ENCODE peak calls at places on chromosomes 12 and 14, in ten cellular contexts. J is T-cell; L is NCI-H1092 treated with DMSO at 0.1 percent for 48 hours; T is DMS53; N is cardiac fibroblast; B is LoVo; Y is activated naive CD8-positive, alpha-beta T cell treated with anti-CD3 and anti-CD28 coated beads for 36 hours; C is NCI-H524; W is CD8-positive, alpha-beta memory T cell; S is HT1080. H is an unnamed sample.

GRCh38 chr12:49537709-49538601 is 875 bp upstream of the KCNH3 start:
- DNase-seq in S (no peak), Y (peak), W (no peak), T (peak), L (peak), C (peak), N (no peak), B (no peak), J (peak), H (no peak)

GRCh38 chr14:77043177-77043983 is 14.9 kb upstream of the IRF2BPL start:
- DNase-seq in L (no peak), C (no peak), B (no peak), S (peak), W (peak), Y (peak), J (no peak), N (peak), T (no peak), H (peak)

GRCh38 chr14:77498120-77498979 is at the start of gene ISM2:
- DNase-seq in C (peak), L (peak), N (peak), B (peak), Y (peak), J (peak), W (peak), S (no peak), T (peak), H (peak)

GRCh38 chr14:105364100-105364708 is 34.1 kb upstream of the TEX22 start:
- DNase-seq in C (no peak), L (no peak), B (no peak), T (no peak), W (peak), N (peak), J (peak), Y (peak), S (no peak), H (peak)

GRCh38 chr12:11500222-11500860 is 105.0 kb upstream of the PRB2 start:
- DNase-seq in Y (peak), N (peak), S (peak), W (peak), C (peak), B (peak), T (peak), J (peak), L (peak), H (peak)

GRCh38 chr12:92138626-92139025 is 7.0 kb downstream of the BTG1 start:
- DNase-seq in Y (no peak), W (no peak), T (no peak), S (no peak), J (no peak), C (no peak), N (peak), B (no peak), L (no peak), H (no peak)

GRCh38 chr12:71195338-71195896 is 37.6 kb upstream of the TSPAN8 start:
- DNase-seq in W (no peak), J (no peak), B (peak), C (no peak), N (no peak), Y (no peak), S (no peak), L (peak), T (peak), H (no peak)

GRCh38 chr12:47813491-47814196 is 6.1 kb downstream of the HDAC7 start:
- DNase-seq in N (peak), C (no peak), Y (no peak), B (no peak), L (no peak), T (peak), W (no peak), J (no peak), S (peak), H (no peak)

GRCh38 chr14:73124180-73124894 is 12.0 kb upstream of the PSEN1 start:
- DNase-seq in J (no peak), T (no peak), L (no peak), N (no peak), W (no peak), S (no peak), Y (no peak), B (no peak), C (no peak), H (no peak)

GRCh38 chr12:111313833-111314259 is 55.0 kb downstream of the PHETA1 start:
- DNase-seq in S (peak), T (peak), J (peak), W (peak), Y (peak), B (peak), C (peak), N (peak), L (peak), H (peak)

GRCh38 chr14:93132472-93133065 is 16.8 kb upstream of the ITPK1 start:
- DNase-seq in T (peak), L (peak), W (peak), Y (peak), N (peak), S (peak), J (no peak), C (peak), B (peak), H (peak)

GRCh38 chr14:93430319-93430801 is 379 bp upstream of the UNC79 start:
- DNase-seq in J (no peak), T (peak), N (no peak), C (peak), S (no peak), W (no peak), L (peak), B (no peak), Y (no peak), H (no peak)

GRCh38 chr14:30610719-30611388 is 11.3 kb upstream of the SCFD1 start:
- DNase-seq in N (peak), L (peak), Y (no peak), C (peak), W (no peak), B (no peak), S (peak), J (no peak), T (peak), H (peak)

GRCh38 chr14:72771561-72771960 is 122.3 kb downstream of the DPF3 start:
- DNase-seq in N (no peak), L (no peak), J (no peak), C (no peak), Y (no peak), S (no peak), B (no peak), W (no peak), T (no peak), H (no peak)

GRCh38 chr14:66965831-66966230 is 223.4 kb upstream of the GARIN2 start:
- DNase-seq in C (no peak), J (no peak), S (no peak), W (no peak), T (no peak), L (no peak), N (peak), B (no peak), Y (no peak), H (peak)

GRCh38 chr12:111766608-111767361 is at the start of gene ALDH2:
- DNase-seq in J (peak), C (peak), L (peak), Y (peak), T (peak), W (no peak), N (peak), B (peak), S (peak), H (peak)

GRCh38 chr14:26394114-26394855 is 203.5 kb downstream of the NOVA1 start:
- DNase-seq in B (no peak), N (peak), W (no peak), L (peak), J (no peak), T (peak), C (peak), S (no peak), Y (no peak), H (peak)

GRCh38 chr12:116726749-116727148 is 11.1 kb downstream of the SPRING1 start:
- DNase-seq in B (no peak), N (peak), W (no peak), C (no peak), Y (no peak), J (no peak), T (no peak), L (no peak), S (no peak), H (no peak)

GRCh38 chr12:126883737-126884136 is 1383.2 kb upstream of the TMEM132C start:
- DNase-seq in S (peak), Y (no peak), W (no peak), T (no peak), C (peak), N (no peak), B (no peak), L (no peak), J (no peak), H (no peak)

GRCh38 chr12:116603516-116603915 is 44.3 kb downstream of the MAP1LC3B2 start:
- DNase-seq in J (no peak), B (no peak), Y (no peak), S (no peak), T (no peak), C (peak), L (no peak), W (no peak), N (no peak), H (no peak)

GRCh38 chr12:99249543-99249942 is 398.0 kb upstream of the GARIN6 start:
- DNase-seq in T (no peak), Y (no peak), B (no peak), N (no peak), J (no peak), W (no peak), L (no peak), S (no peak), C (no peak), H (no peak)

GRCh38 chr12:42409471-42409870 is 83.5 kb downstream of the PPHLN1 start:
- DNase-seq in J (no peak), Y (no peak), W (no peak), L (no peak), N (no peak), B (no peak), C (no peak), T (no peak), S (no peak), H (no peak)

GRCh38 chr12:122834229-122834920 is 882 bp upstream of the HIP1R start:
- DNase-seq in L (peak), C (peak), Y (no peak), J (peak), B (peak), N (peak), S (peak), W (no peak), T (peak), H (peak)

GRCh38 chr12:10771132-10771733 is 31.2 kb downstream of the TAS2R7 start:
- DNase-seq in C (peak), W (no peak), B (peak), S (peak), N (peak), L (peak), Y (no peak), J (no peak), T (peak), H (peak)

GRCh38 chr12:50803230-50803629 is 39.3 kb downstream of the ATF1 start:
- DNase-seq in B (no peak), L (no peak), J (no peak), Y (no peak), N (peak), W (no peak), C (no peak), T (no peak), S (no peak), H (no peak)

GRCh38 chr12:124354400-124354799 is 59.5 kb downstream of the RFLNA start:
- DNase-seq in N (no peak), Y (no peak), S (no peak), T (no peak), L (no peak), J (no peak), B (no peak), C (no peak), W (no peak), H (no peak)

GRCh38 chr12:93315907-93316622 is 61.7 kb upstream of the NUDT4 start:
- DNase-seq in T (peak), S (no peak), B (no peak), Y (no peak), L (no peak), N (no peak), C (no peak), J (no peak), W (no peak), H (no peak)

H was measured in AG08395.